ENCODE peak calls at places on chromosomes 12 and 14, in nine cellular contexts. B is CD8-positive, alpha-beta memory T cell; G is CD8-positive, alpha-beta T cell; Q is right cardiac atrium; V is body of pancreas; P is mesenchymal stem cell; S is breast epithelium; F is K562; D is SJCRH30. E is an unnamed sample. For H3K4me1, the result is how much of the 10 kb centered on the place peaks cover.

GRCh38 chr12:56863789-56864188 is 70.4 kb downstream of the SDR9C7 start:
- DNase-seq in B (no peak), F (no peak), G (no peak), S (no peak), V (no peak), Q (no peak), D (no peak), P (no peak), E (no peak)

GRCh38 chr12:3744216-3744883 is 8.6 kb downstream of the CRACR2A start:
- DNase-seq in B (no peak), G (no peak), F (no peak), Q (no peak), S (no peak), V (no peak), P (no peak), D (no peak), E (no peak)

GRCh38 chr12:52268212-52268611 is 6.2 kb upstream of the KRT86 start:
- DNase-seq in S (no peak), P (no peak), D (no peak), V (no peak), F (no peak), B (no peak), Q (no peak), G (no peak), E (no peak)

GRCh38 chr12:62677355-62677754 is 210.7 kb downstream of the MON2 start:
- DNase-seq in P (no peak), B (no peak), D (no peak), S (no peak), F (no peak), V (no peak), Q (no peak), G (no peak), E (no peak)

GRCh38 chr14:69327507-69327906 is 67.5 kb downstream of the GALNT16 start:
- DNase-seq in P (no peak), F (no peak), B (no peak), G (no peak), Q (no peak), S (peak), V (no peak), D (no peak), E (no peak)

GRCh38 chr12:6187948-6188793 is 12.0 kb upstream of the CD9 start:
- DNase-seq in V (no peak), F (no peak), S (no peak), Q (peak), P (no peak), G (no peak), B (no peak), D (no peak), E (no peak)

GRCh38 chr14:101836131-101836530 is 74.6 kb downstream of the PPP2R5C start:
- DNase-seq in B (no peak), F (no peak), P (no peak), D (no peak), Q (peak), V (no peak), S (no peak), G (no peak), E (no peak)

GRCh38 chr14:92135269-92135668 is 13.5 kb downstream of the CPSF2 start:
- DNase-seq in D (no peak), Q (no peak), F (peak), B (peak), S (no peak), V (no peak), G (no peak), P (peak), E (peak)

GRCh38 chr14:100473249-100473648 is 114.0 kb downstream of the BEGAIN start:
- DNase-seq in G (no peak), P (no peak), V (no peak), B (no peak), F (no peak), Q (no peak), S (no peak), D (no peak), E (no peak)

GRCh38 chr12:97681612-97682504 is 219.3 kb downstream of the RMST start:
- DNase-seq in G (no peak), F (no peak), V (no peak), P (no peak), S (no peak), D (no peak), Q (no peak), B (no peak), E (no peak)

GRCh38 chr14:68771631-68772030 is 21.2 kb downstream of the ZFP36L1 start:
- DNase-seq in Q (peak), G (no peak), D (no peak), S (no peak), B (peak), P (no peak), V (no peak), F (no peak), E (no peak)

GRCh38 chr14:76348898-76349297 is 27.0 kb upstream of the ESRRB start:
- DNase-seq in G (no peak), D (peak), F (no peak), Q (peak), P (peak), V (no peak), S (no peak), B (no peak), E (no peak)

GRCh38 chr14:51336304-51336703 is 96.3 kb downstream of the TMX1 start:
- DNase-seq in P (no peak), D (no peak), S (no peak), B (no peak), F (no peak), Q (no peak), V (no peak), G (no peak), E (no peak)

GRCh38 chr14:51335521-51335920 is 95.5 kb downstream of the TMX1 start:
- DNase-seq in S (no peak), G (no peak), F (no peak), B (no peak), Q (peak), V (no peak), P (no peak), D (no peak), E (no peak)

GRCh38 chr14:51333299-51333698 is 93.3 kb downstream of the TMX1 start:
- DNase-seq in P (no peak), S (no peak), G (no peak), Q (no peak), V (no peak), F (no peak), B (no peak), D (no peak), E (no peak)

GRCh38 chr14:51331651-51332367 is 91.8 kb downstream of the TMX1 start:
- DNase-seq in G (no peak), Q (no peak), F (no peak), D (no peak), B (no peak), V (no peak), S (no peak), P (peak), E (no peak)

GRCh38 chr14:51333901-51334432 is 93.9 kb downstream of the TMX1 start:
- DNase-seq in G (no peak), Q (no peak), D (no peak), P (no peak), F (no peak), V (no peak), B (no peak), S (no peak), E (no peak)
- H3K4me1 ChIP-seq in G (under half), Q (under half), D (under half), P (under half), F (under half), V (under half), B (under half), S (under half), E (under half)

GRCh38 chr12:106123110-106123509 is 15.6 kb downstream of the NUAK1 start:
- DNase-seq in F (no peak), D (no peak), B (no peak), P (no peak), G (no peak), S (no peak), V (no peak), Q (no peak), E (no peak)

GRCh38 chr12:106127289-106128126 is 11.2 kb downstream of the NUAK1 start:
- DNase-seq in V (no peak), S (no peak), D (no peak), G (no peak), B (no peak), Q (no peak), F (no peak), P (peak), E (no peak)

GRCh38 chr12:106123551-106123991 is 15.2 kb downstream of the NUAK1 start:
- DNase-seq in G (no peak), P (peak), V (peak), D (peak), B (no peak), S (no peak), F (no peak), Q (peak), E (peak)

GRCh38 chr12:106126441-106127288 is 12.1 kb downstream of the NUAK1 start:
- DNase-seq in P (peak), D (no peak), Q (no peak), B (no peak), F (no peak), S (no peak), V (no peak), G (no peak), E (no peak)

DNA sequence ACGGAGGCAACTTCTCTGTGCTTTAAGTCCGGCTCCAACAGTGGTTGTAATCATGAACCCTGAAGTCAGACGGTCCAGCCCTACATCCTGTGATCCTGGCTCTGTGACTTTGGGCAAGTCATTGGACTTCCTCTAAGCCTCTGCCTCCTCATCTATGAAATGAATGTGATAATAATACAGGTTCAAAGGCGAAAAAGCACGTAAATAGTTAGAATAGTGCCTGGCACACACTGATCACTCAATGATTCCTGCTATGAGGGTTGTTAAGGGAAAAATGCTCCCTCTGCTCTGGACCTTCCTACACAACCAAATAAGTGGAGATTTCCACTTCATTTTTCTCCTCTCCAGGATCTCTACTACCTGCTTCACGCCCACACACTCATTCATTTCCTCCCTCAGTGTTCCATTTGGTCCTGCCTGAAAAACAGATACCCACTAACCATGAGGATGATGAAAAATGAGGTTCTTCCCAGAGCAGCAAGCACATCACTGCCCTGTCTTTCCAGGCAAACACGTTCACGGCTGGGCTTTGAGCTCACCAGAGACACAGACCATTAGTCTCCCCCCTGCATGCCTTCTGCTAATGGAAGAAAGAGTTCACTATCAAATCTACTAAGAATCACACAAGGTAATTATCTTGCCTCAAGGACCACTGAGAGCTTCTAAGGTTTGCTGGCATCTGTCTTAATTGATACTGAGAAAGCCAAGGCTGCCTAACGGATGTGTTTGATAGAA is 13.2 kb downstream of the NUAK1 start:
- DNase-seq in G (no peak), B (no peak), V (no peak), Q (no peak), S (no peak), D (no peak), F (no peak), P (no peak), E (no peak)
- H3K4me1 ChIP-seq in G (under half), B (under half), V (under half), Q (under half), S (under half), D (under half), F (under half), P (under half), E (under half)

GRCh38 chr12:69898236-69898635 is 73.2 kb downstream of the MYRFL start:
- DNase-seq in F (no peak), B (no peak), S (no peak), Q (no peak), G (no peak), V (no peak), D (peak), P (peak), E (no peak)
- H3K4me1 ChIP-seq in F (under half), B (under half), S (under half), Q (under half), G (under half), V (under half), D (under half), P (under half), E (under half)

GRCh38 chr12:25972783-25973182 is 14.3 kb downstream of the RASSF8 start:
- DNase-seq in V (no peak), F (no peak), B (no peak), Q (no peak), G (no peak), S (no peak), P (no peak), D (no peak), E (no peak)
- H3K4me1 ChIP-seq in V (under half), F (under half), B (under half), Q (under half), G (under half), S (under half), P (under half), D (under half), E (under half)

GRCh38 chr12:76190249-76190648 is 105.8 kb upstream of the NAP1L1 start:
- DNase-seq in P (no peak), G (no peak), Q (no peak), S (no peak), F (no peak), V (no peak), B (no peak), D (no peak), E (no peak)
- H3K4me1 ChIP-seq in P (under half), G (under half), Q (under half), S (under half), F (under half), V (under half), B (under half), D (under half), E (under half)

DNA sequence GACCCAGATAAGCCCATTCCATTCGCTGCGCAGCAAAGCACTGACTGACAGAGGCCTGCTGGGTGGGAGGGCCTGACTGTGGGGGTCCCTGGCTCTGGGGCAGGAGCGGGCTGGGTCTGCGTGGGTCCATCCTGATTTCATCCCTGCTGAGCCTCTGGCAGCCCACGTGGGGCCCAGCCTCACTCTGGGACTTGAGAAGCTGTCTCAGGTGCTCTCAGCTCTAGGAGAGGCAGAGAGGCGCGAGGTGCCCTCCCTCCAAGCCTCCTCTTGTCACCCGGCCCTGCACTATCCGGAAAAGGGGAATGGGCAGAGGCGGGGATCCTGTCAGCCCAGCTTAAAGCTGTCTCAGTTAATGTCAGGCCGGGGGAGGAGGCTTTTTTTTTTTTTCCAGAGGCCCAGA is 907 bp downstream of the ABCB9 start:
- DNase-seq in D (no peak), Q (no peak), S (no peak), G (no peak), F (no peak), B (no peak), P (no peak), V (no peak), E (no peak)
- H3K4me1 ChIP-seq in D (under half), Q (under half), S (under half), G (under half), F (half or more), B (under half), P (under half), V (half or more), E (under half)

E was measured in HAP-1.